ENCODE peak calls at places on chromosome 1, in five cellular contexts. P, O, Q, V and H are unnamed samples.

GRCh38 chr1:213989740-213990472 is 2.1 kb downstream of the PROX1 start:
- DNase-seq in P (no peak), O (no peak), Q (no peak), V (peak), H (no peak)

GRCh38 chr1:209040351-209040750 is 543.2 kb upstream of the CAMK1G start:
- DNase-seq in P (no peak), O (no peak), Q (no peak), V (no peak), H (no peak)

GRCh38 chr1:165476776-165477175 is 31.9 kb upstream of the RXRG start:
- DNase-seq in P (no peak), O (no peak), Q (no peak), V (no peak), H (no peak)

GRCh38 chr1:85224734-85225623 is 24.2 kb upstream of the SYDE2 start:
- DNase-seq in P (peak), O (no peak), Q (no peak), V (no peak), H (no peak)

GRCh38 chr1:22249928-22250680 is 107.2 kb upstream of the WNT4 start:
- DNase-seq in P (no peak), O (no peak), Q (no peak), V (no peak), H (no peak)

GRCh38 chr1:91605566-91605965 is 104.9 kb downstream of the CDC7 start:
- DNase-seq in P (no peak), O (no peak), Q (no peak), V (no peak), H (no peak)

GRCh38 chr1:88612783-88613182 is 71.3 kb upstream of the PKN2 start:
- DNase-seq in P (no peak), O (no peak), Q (no peak), V (no peak), H (no peak)

GRCh38 chr1:110638062-110638461 is 31.9 kb upstream of the KCNA2 start:
- DNase-seq in P (no peak), O (no peak), Q (no peak), V (no peak), H (no peak)

GRCh38 chr1:81689531-81689941 is 111.2 kb upstream of the ADGRL2 start:
- DNase-seq in P (no peak), O (no peak), Q (no peak), V (no peak), H (no peak)

GRCh38 chr1:47536646-47537118 is 98.8 kb downstream of the FOXD2 start:
- DNase-seq in P (no peak), O (no peak), Q (no peak), V (no peak), H (no peak)

GRCh38 chr1:154961497-154962237 is at the start of gene PYGO2:
- DNase-seq in P (peak), O (peak), Q (peak), V (peak), H (peak)

GRCh38 chr1:30505853-30506784 is 217.3 kb downstream of the MATN1 start:
- DNase-seq in P (peak), O (no peak), Q (no peak), V (no peak), H (no peak)

GRCh38 chr1:147171399-147172167 is 687 bp downstream of the PRKAB2 start:
- DNase-seq in P (no peak), O (no peak), Q (no peak), V (no peak), H (no peak)

GRCh38 chr1:245216356-245217110 is 61.7 kb downstream of the KIF26B start:
- DNase-seq in P (no peak), O (no peak), Q (no peak), V (no peak), H (no peak)

GRCh38 chr1:116125761-116126160 is 14.6 kb downstream of the MAB21L3 start:
- DNase-seq in P (no peak), O (no peak), Q (no peak), V (no peak), H (no peak)

GRCh38 chr1:157415661-157416060 is 136.7 kb downstream of the FCRL5 start:
- DNase-seq in P (peak), O (no peak), Q (no peak), V (no peak), H (no peak)

GRCh38 chr1:113505357-113505756 is 115.0 kb downstream of the MAGI3 start:
- DNase-seq in P (no peak), O (no peak), Q (no peak), V (no peak), H (no peak)

GRCh38 chr1:165355977-165356811 is at the start of gene LMX1A:
- DNase-seq in P (peak), O (no peak), Q (no peak), V (peak), H (no peak)

GRCh38 chr1:25198731-25199231 is 33.5 kb downstream of the SYF2 start:
- DNase-seq in P (no peak), O (no peak), Q (no peak), V (peak), H (no peak)